ENCODE peak calls at places on chromosomes 4 and X, in nine cellular contexts. K is cardiac fibroblast, F is breast epithelium, P is lower lobe of right lung, R is fibroblast of mammary gland, A is H7, D is tibial artery, I is AG04450, H is BJ. J is an unnamed sample.

GRCh38 chrX:81890476-81890875 is 688.6 kb downstream of the SH3BGRL start:
- DNase-seq in A (no peak), F (no peak), K (no peak), P (no peak), D (no peak), R (no peak), H (no peak), I (no peak), J (no peak)

GRCh38 chrX:133440081-133440796 is 24.9 kb upstream of the GPC4 start:
- DNase-seq in D (no peak), R (no peak), A (peak), F (no peak), P (no peak), K (no peak), H (no peak), I (no peak), J (no peak)

GRCh38 chrX:134513091-134513490 is 53.1 kb downstream of the HPRT1 start:
- DNase-seq in H (no peak), A (no peak), P (no peak), K (no peak), D (no peak), I (no peak), R (peak), F (no peak), J (no peak)

GRCh38 chrX:151181088-151181487 is 4.7 kb downstream of the GPR50 start:
- DNase-seq in K (no peak), A (no peak), R (no peak), D (no peak), F (no peak), P (no peak), I (no peak), H (no peak), J (no peak)

GRCh38 chrX:119693032-119693995 is at the start of gene SEPTIN6:
- DNase-seq in H (no peak), I (no peak), R (peak), A (peak), P (peak), D (peak), F (no peak), K (peak), J (peak)

GRCh38 chr4:112036881-112037280 is 108.4 kb upstream of the FAM241A start:
- DNase-seq in H (no peak), R (no peak), F (no peak), D (no peak), K (no peak), I (no peak), P (no peak), A (no peak), J (no peak)

GRCh38 chr4:104979083-104979760 is 167.5 kb upstream of the TET2 start:
- DNase-seq in R (no peak), A (no peak), F (no peak), P (no peak), I (no peak), H (no peak), K (no peak), D (peak), J (peak)

GRCh38 chrX:15072880-15073279 is 197.0 kb downstream of the ASB9 start:
- DNase-seq in F (no peak), D (no peak), R (no peak), A (no peak), P (no peak), I (no peak), K (no peak), H (no peak), J (no peak)

GRCh38 chr4:2795558-2796260 is 2.8 kb downstream of the SH3BP2 start:
- DNase-seq in A (no peak), R (no peak), D (peak), F (peak), H (no peak), I (no peak), P (peak), K (no peak), J (no peak)

GRCh38 chr4:152691761-152692160 is 12.0 kb upstream of the TMEM154 start:
- DNase-seq in K (no peak), D (no peak), H (no peak), P (no peak), I (no peak), R (no peak), A (no peak), F (no peak), J (no peak)

GRCh38 chr4:40377462-40378385 is 42.6 kb downstream of the CHRNA9 start:
- DNase-seq in D (no peak), I (no peak), H (no peak), P (no peak), A (no peak), R (peak), K (peak), F (no peak), J (no peak)

GRCh38 chrX:20515841-20516461 is 249.2 kb upstream of the RPS6KA3 start:
- DNase-seq in I (peak), D (no peak), A (no peak), F (no peak), K (peak), H (peak), P (no peak), R (peak), J (peak)

GRCh38 chr4:170068438-170069128 is 21.2 kb downstream of the AADAT start:
- DNase-seq in H (no peak), K (no peak), A (no peak), I (no peak), F (no peak), R (no peak), P (no peak), D (no peak), J (no peak)

GRCh38 chrX:15680401-15680800 is 15.8 kb upstream of the CLTRN start:
- DNase-seq in R (peak), I (no peak), K (peak), P (no peak), D (no peak), H (no peak), A (no peak), F (no peak), J (peak)

GRCh38 chrX:81779701-81780100 is 577.8 kb downstream of the SH3BGRL start:
- DNase-seq in H (no peak), D (no peak), A (no peak), R (no peak), F (no peak), I (no peak), K (no peak), P (no peak), J (no peak)

GRCh38 chr4:180827610-180828009 is 1415.6 kb upstream of the TENM3 start:
- DNase-seq in K (peak), A (no peak), R (peak), F (no peak), I (peak), D (no peak), H (no peak), P (no peak), J (no peak)
- H3K4me3 ChIP-seq in K (no peak), A (no peak), R (peak), F (peak), I (peak), D (peak), H (peak), P (peak), J (no peak)

GRCh38 chr4:80077639-80078038 is 4.6 kb upstream of the ANTXR2 start:
- DNase-seq in D (no peak), R (peak), I (no peak), P (no peak), F (no peak), K (no peak), A (no peak), H (no peak), J (no peak)
- H3K4me3 ChIP-seq in D (no peak), R (no peak), I (no peak), P (no peak), F (no peak), K (no peak), A (no peak), H (no peak), J (peak)

GRCh38 chr4:121072080-121072835 is at the start of gene NDNF:
- DNase-seq in D (peak), K (peak), H (no peak), I (no peak), P (peak), F (no peak), A (peak), R (peak), J (no peak)
- H3K4me3 ChIP-seq in D (peak), K (peak), H (peak), I (peak), P (peak), F (peak), A (peak), R (peak), J (no peak)

GRCh38 chr4:74970577-74970976 is 37.7 kb downstream of the PARM1 start:
- DNase-seq in K (no peak), D (no peak), P (no peak), I (no peak), F (no peak), A (no peak), R (no peak), H (no peak), J (no peak)

GRCh38 chr4:74964311-74964710 is 31.4 kb downstream of the PARM1 start:
- DNase-seq in F (no peak), D (no peak), A (no peak), P (no peak), R (no peak), H (no peak), K (no peak), I (no peak), J (no peak)

GRCh38 chr4:74969507-74970474 is 36.9 kb downstream of the PARM1 start:
- DNase-seq in D (peak), K (peak), A (peak), F (no peak), I (no peak), H (no peak), P (no peak), R (peak), J (no peak)

GRCh38 chr4:74968456-74969164 is 35.7 kb downstream of the PARM1 start:
- DNase-seq in F (no peak), K (no peak), P (no peak), A (no peak), D (no peak), I (no peak), H (no peak), R (no peak), J (peak)

GRCh38 chr4:74967324-74967723 is 34.4 kb downstream of the PARM1 start:
- DNase-seq in H (no peak), F (no peak), D (peak), R (no peak), K (no peak), I (no peak), P (no peak), A (no peak), J (no peak)
- H3K4me3 ChIP-seq in H (no peak), F (no peak), D (no peak), R (no peak), K (no peak), I (no peak), P (no peak), A (no peak), J (no peak)

DNA sequence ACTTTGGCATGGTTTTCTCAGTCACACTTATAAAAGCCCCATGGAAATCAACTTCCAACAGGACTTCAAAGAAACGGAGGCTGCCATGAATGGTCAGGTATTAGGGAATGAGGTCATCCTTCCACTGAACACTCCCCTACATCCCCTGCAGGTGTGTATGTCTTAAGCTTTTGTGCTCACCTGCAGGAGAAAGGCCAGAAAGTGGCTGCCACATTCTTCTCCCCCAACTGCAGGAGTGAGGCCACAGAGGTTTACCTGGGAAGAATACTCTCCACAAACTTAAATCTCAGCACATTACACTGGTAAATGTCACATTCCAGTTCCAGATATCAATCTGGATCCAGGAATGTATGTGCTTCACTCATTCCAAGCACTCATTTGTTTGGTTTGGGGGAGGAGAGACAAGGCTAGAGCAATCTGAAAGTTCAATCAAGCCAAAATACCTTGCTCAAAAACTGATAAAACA is 15.5 kb downstream of the FAM9C start:
- DNase-seq in K (no peak), R (no peak), F (no peak), I (no peak), A (peak), P (no peak), D (no peak), H (no peak), J (no peak)
- H3K4me3 ChIP-seq in K (no peak), R (no peak), F (peak), I (no peak), A (no peak), P (no peak), D (no peak), H (no peak), J (no peak)

GRCh38 chr4:4256799-4257198 is 8.8 kb upstream of the TMEM128 start:
- DNase-seq in A (peak), H (no peak), P (no peak), K (no peak), D (no peak), I (no peak), R (no peak), F (no peak), J (no peak)
- H3K4me3 ChIP-seq in A (no peak), H (no peak), P (no peak), K (no peak), D (no peak), I (no peak), R (no peak), F (no peak), J (no peak)

GRCh38 chr4:140839888-140840790 is 84.0 kb upstream of the TBC1D9 start:
- DNase-seq in A (no peak), F (no peak), P (no peak), K (peak), I (no peak), H (no peak), D (no peak), R (no peak), J (no peak)
- H3K4me3 ChIP-seq in A (no peak), F (no peak), P (no peak), K (no peak), I (no peak), H (no peak), D (no peak), R (no peak), J (no peak)

GRCh38 chr4:36763814-36764213 is 480.7 kb upstream of the NWD2 start:
- DNase-seq in F (no peak), P (no peak), K (no peak), A (no peak), D (no peak), H (no peak), I (no peak), R (no peak), J (no peak)
- H3K4me3 ChIP-seq in F (no peak), P (no peak), K (no peak), A (no peak), D (no peak), H (no peak), I (no peak), R (no peak), J (no peak)

DNA sequence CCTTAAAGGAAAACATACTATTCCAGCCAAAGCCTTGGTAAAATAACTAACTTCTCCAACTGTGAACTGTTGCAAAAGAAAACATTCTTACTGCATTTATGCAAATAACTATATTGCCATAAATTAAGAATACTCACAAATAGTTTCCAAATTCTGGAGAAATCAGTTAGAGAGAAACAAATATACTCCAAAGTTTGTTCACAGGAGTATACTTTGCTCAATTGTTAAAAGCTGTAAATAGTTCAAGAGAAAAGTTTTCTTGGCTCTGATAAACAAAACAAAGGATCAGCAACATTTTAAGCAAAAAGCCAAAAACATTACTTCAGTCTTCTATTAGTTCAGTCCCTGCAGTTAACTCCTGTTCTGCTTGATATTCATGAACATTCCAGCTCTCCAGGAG is 83.0 kb downstream of the EIF4E start:
- DNase-seq in R (no peak), K (no peak), I (no peak), D (no peak), A (no peak), H (no peak), P (no peak), F (no peak), J (no peak)
- H3K4me3 ChIP-seq in R (no peak), K (no peak), I (no peak), D (no peak), A (no peak), H (no peak), P (no peak), F (no peak), J (no peak)

GRCh38 chr4:121696140-121696640 is 590 bp downstream of the ANXA5 start:
- DNase-seq in D (peak), P (peak), R (peak), I (peak), A (no peak), K (peak), H (no peak), F (peak), J (peak)
- H3K4me3 ChIP-seq in D (peak), P (peak), R (peak), I (peak), A (peak), K (peak), H (peak), F (peak), J (peak)

J was measured in NB4.